ENCODE peak calls at places on chromosomes 3 and 15, in ten cellular contexts. Y, Z, S, E, N, A, B, I, V and P are unnamed samples.

GRCh38 chr3:58308728-58309127 is 2.4 kb downstream of the HTD2 start:
- DNase-seq in E (no peak), B (peak), S (no peak), V (no peak), N (peak), A (no peak), Y (no peak), I (no peak), Z (no peak), P (no peak)

GRCh38 chr3:126539558-126540250 is 15.7 kb downstream of the CHST13 start:
- DNase-seq in S (no peak), Y (no peak), A (no peak), N (no peak), B (no peak), I (no peak), V (no peak), Z (no peak), E (no peak), P (no peak)

GRCh38 chr15:88994286-88994685 is 81.1 kb upstream of the MFGE8 start:
- DNase-seq in A (no peak), B (peak), Z (no peak), N (no peak), V (no peak), E (no peak), I (no peak), Y (no peak), S (no peak), P (no peak)

GRCh38 chr15:76514292-76514691 is 177.7 kb downstream of the ISL2 start:
- DNase-seq in A (no peak), S (peak), N (no peak), E (no peak), V (no peak), I (no peak), Y (no peak), Z (no peak), B (no peak), P (no peak)

GRCh38 chr3:6736781-6737180 is 124.1 kb upstream of the GRM7 start:
- DNase-seq in Z (no peak), B (no peak), E (no peak), A (no peak), V (no peak), Y (no peak), I (no peak), S (no peak), N (no peak), P (no peak)

GRCh38 chr3:74624301-74624700 is 9.8 kb upstream of the CNTN3 start:
- DNase-seq in N (peak), A (no peak), V (no peak), B (peak), Z (no peak), Y (no peak), E (no peak), S (no peak), I (no peak), P (no peak)

GRCh38 chr3:78745847-78746246 is 1022.0 kb downstream of the ROBO1 start:
- DNase-seq in A (no peak), I (no peak), E (no peak), S (no peak), V (no peak), B (no peak), Y (no peak), N (no peak), Z (no peak), P (no peak)

GRCh38 chr3:155805204-155805801 is 775 bp downstream of the C3orf33 start:
- DNase-seq in Z (no peak), B (peak), V (no peak), Y (no peak), I (no peak), A (no peak), N (peak), E (no peak), S (no peak), P (peak)

GRCh38 chr3:121942116-121942786 is 48.0 kb downstream of the SLC15A2 start:
- DNase-seq in I (no peak), E (no peak), A (no peak), Y (no peak), B (peak), S (no peak), Z (no peak), V (no peak), N (no peak), P (no peak)

GRCh38 chr15:76572983-76573314 is 236.4 kb downstream of the ISL2 start:
- DNase-seq in I (no peak), V (no peak), B (no peak), E (no peak), N (no peak), Z (no peak), Y (no peak), S (no peak), A (no peak), P (no peak)

GRCh38 chr3:31572605-31573459 is 40.1 kb downstream of the STT3B start:
- DNase-seq in B (no peak), Z (no peak), S (no peak), E (no peak), V (no peak), I (no peak), N (no peak), Y (no peak), A (no peak), P (no peak)

GRCh38 chr3:50474717-50475116 is 28.7 kb downstream of the CACNA2D2 start:
- DNase-seq in Y (no peak), N (peak), V (no peak), S (no peak), B (peak), Z (no peak), I (no peak), E (no peak), A (no peak), P (no peak)